ENCODE peak calls at places on chromosomes 5 and 9, in ten cellular contexts. C is pancreas; O is GM23338; J is CD8-positive, alpha-beta T cell; A is left ventricle myocardium inferior; S is mammary epithelial cell; P is body of pancreas; B is colonic mucosa; X is left lung; M is H9. F is an unnamed sample.

GRCh38 chr5:168443950-168444700 is 42.1 kb upstream of the RARS1 start:
- DNase-seq in S (no peak), C (no peak), B (no peak), O (no peak), X (no peak), A (no peak), J (no peak), M (no peak), P (no peak), F (no peak)

GRCh38 chr5:92805446-92805845 is 775.6 kb downstream of the NR2F1-AS1 start:
- DNase-seq in C (no peak), X (no peak), A (no peak), S (no peak), O (no peak), J (no peak), B (no peak), P (no peak), M (no peak), F (no peak)

GRCh38 chr5:139946440-139946839 is 96.7 kb downstream of the NRG2 start:
- DNase-seq in A (no peak), O (no peak), J (no peak), B (no peak), X (no peak), C (no peak), M (no peak), S (no peak), P (no peak), F (no peak)

GRCh38 chr9:88945636-88946333 is 45.5 kb upstream of the S1PR3 start:
- DNase-seq in P (no peak), A (no peak), S (no peak), O (no peak), C (no peak), M (no peak), X (no peak), J (no peak), B (no peak), F (no peak)

GRCh38 chr5:71475788-71476384 is 20.4 kb downstream of the BDP1 start:
- DNase-seq in J (no peak), O (peak; percentile 71), B (no peak), A (no peak), C (no peak), P (no peak), M (no peak), S (peak; percentile 30), X (no peak), F (no peak)

GRCh38 chr5:159003045-159004030 is 96.4 kb downstream of the EBF1 start:
- DNase-seq in O (no peak), X (no peak), M (no peak), J (no peak), B (no peak), P (no peak), C (no peak), S (peak; percentile 16), A (no peak), F (no peak)

GRCh38 chr5:36928947-36929346 is 52.4 kb downstream of the NIPBL start:
- DNase-seq in B (no peak), O (no peak), C (no peak), S (peak; percentile 88), X (no peak), A (no peak), P (no peak), M (no peak), J (no peak), F (peak; percentile 77)

GRCh38 chr9:20618361-20618799 is 3.9 kb downstream of the MLLT3 start:
- DNase-seq in C (no peak), S (peak; percentile 87), O (no peak), P (peak; percentile 56), X (no peak), J (no peak), M (no peak), B (peak; percentile 73), A (no peak), F (peak; percentile 75)

GRCh38 chr9:133202145-133202513 is 6.9 kb downstream of the OBP2B start:
- DNase-seq in M (no peak), P (no peak), A (no peak), X (no peak), B (no peak), S (no peak), O (no peak), J (no peak), C (no peak), F (no peak)

GRCh38 chr5:39476466-39477215 is 51.9 kb upstream of the DAB2 start:
- DNase-seq in M (no peak), O (no peak), A (no peak), J (no peak), B (no peak), C (no peak), S (no peak), X (no peak), P (no peak), F (no peak)
- H3K4me1 ChIP-seq in M (no peaks in the 10 kb centered on the region), O (peaks cover 15% of the 10 kb centered on the region), A (peaks cover 8% of the 10 kb centered on the region), J (no peaks in the 10 kb centered on the region), B (no peaks in the 10 kb centered on the region), C (peaks cover 9% of the 10 kb centered on the region), S (no peaks in the 10 kb centered on the region), X (no peaks in the 10 kb centered on the region), P (no peaks in the 10 kb centered on the region), F (no peaks in the 10 kb centered on the region)

GRCh38 chr5:172075655-172076054 is 69.2 kb upstream of the FBXW11 start:
- DNase-seq in X (no peak), O (no peak), S (no peak), C (no peak), J (no peak), M (no peak), B (no peak), A (no peak), P (no peak), F (no peak)

GRCh38 chr5:172074896-172075295 is 68.5 kb upstream of the FBXW11 start:
- DNase-seq in X (no peak), J (no peak), C (no peak), P (no peak), A (no peak), O (no peak), S (no peak), M (no peak), B (no peak), F (no peak)

GRCh38 chr5:172078726-172079345 is 72.4 kb upstream of the FBXW11 start:
- DNase-seq in A (peak; percentile 47), M (no peak), X (peak; percentile 56), B (no peak), S (no peak), O (no peak), C (peak; percentile 83), P (peak; percentile 80), J (no peak), F (no peak)

GRCh38 chr5:172078027-172078426 is 71.6 kb upstream of the FBXW11 start:
- DNase-seq in X (no peak), J (no peak), O (no peak), S (no peak), B (peak; percentile 53), C (no peak), M (peak; percentile 17), P (peak; percentile 56), A (no peak), F (no peak)

DNA sequence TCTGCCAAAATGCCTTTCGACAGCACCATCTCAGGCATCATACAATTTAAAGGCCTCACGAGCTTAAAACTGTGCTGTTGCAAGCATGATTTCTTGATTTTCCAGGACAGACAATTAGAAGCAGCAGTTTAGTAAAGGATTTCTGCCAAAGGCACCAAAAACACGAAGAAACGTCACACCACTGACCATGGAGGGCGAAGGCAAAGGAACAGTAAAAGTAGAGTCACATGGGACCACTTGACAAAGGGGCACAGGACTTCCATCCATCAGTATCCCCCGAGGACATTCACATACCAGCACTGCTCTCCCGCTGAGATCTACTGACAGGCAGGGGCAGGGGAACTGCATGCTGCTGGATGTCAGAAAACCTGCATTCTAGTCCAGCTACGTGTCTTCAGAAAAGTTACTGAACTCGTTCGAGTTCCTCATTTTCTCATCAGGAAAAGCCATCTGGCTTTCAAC is 70.4 kb upstream of the FBXW11 start:
- DNase-seq in C (no peak), A (no peak), O (peak; percentile 75), B (no peak), P (no peak), S (no peak), J (no peak), M (peak; percentile 60), X (no peak), F (peak; percentile 26)
- H3K4me1 ChIP-seq in C (no peaks in the 10 kb centered on the region), A (peaks cover 15% of the 10 kb centered on the region), O (peaks cover 2% of the 10 kb centered on the region), B (no peaks in the 10 kb centered on the region), P (peaks cover 14% of the 10 kb centered on the region), S (no peaks in the 10 kb centered on the region), J (peaks cover 10% of the 10 kb centered on the region), M (no peaks in the 10 kb centered on the region), X (no peaks in the 10 kb centered on the region), F (no peaks in the 10 kb centered on the region)

GRCh38 chr9:14275331-14275730 is 38.6 kb downstream of the NFIB start:
- DNase-seq in X (no peak), M (no peak), P (no peak), J (no peak), S (no peak), B (no peak), C (no peak), A (no peak), O (no peak), F (no peak)

GRCh38 chr9:14277202-14277601 is 36.7 kb downstream of the NFIB start:
- DNase-seq in O (no peak), M (no peak), B (no peak), S (peak; percentile 92), P (no peak), X (no peak), J (no peak), C (no peak), A (peak; percentile 27), F (peak; percentile 99)

GRCh38 chr9:14279671-14280070 is 34.3 kb downstream of the NFIB start:
- DNase-seq in C (no peak), X (no peak), P (no peak), A (no peak), S (no peak), O (no peak), J (no peak), M (no peak), B (no peak), F (no peak)

GRCh38 chr9:14278291-14278721 is 35.6 kb downstream of the NFIB start:
- DNase-seq in B (no peak), C (no peak), P (no peak), X (no peak), S (peak; percentile 89), O (no peak), M (no peak), J (no peak), A (no peak), F (peak; percentile 78)

GRCh38 chr9:14277761-14278160 is 36.2 kb downstream of the NFIB start:
- DNase-seq in A (no peak), B (no peak), J (no peak), M (no peak), S (no peak), X (no peak), P (no peak), C (no peak), O (no peak), F (no peak)
- H3K4me1 ChIP-seq in A (peaks cover 100% of the 10 kb centered on the region), B (no peaks in the 10 kb centered on the region), J (no peaks in the 10 kb centered on the region), M (peaks cover 10% of the 10 kb centered on the region), S (peaks cover 46% of the 10 kb centered on the region), X (peaks cover 19% of the 10 kb centered on the region), P (peaks cover 68% of the 10 kb centered on the region), C (peaks cover 44% of the 10 kb centered on the region), O (peaks cover 42% of the 10 kb centered on the region), F (peaks cover 62% of the 10 kb centered on the region)

GRCh38 chr9:76463211-76463610 is 4.2 kb downstream of the GCNT1 start:
- DNase-seq in P (no peak), S (no peak), X (no peak), A (no peak), J (no peak), O (no peak), M (no peak), B (no peak), C (no peak), F (no peak)
- H3K4me1 ChIP-seq in P (peaks cover 21% of the 10 kb centered on the region), S (peaks cover 8% of the 10 kb centered on the region), X (no peaks in the 10 kb centered on the region), A (peaks cover 19% of the 10 kb centered on the region), J (peaks cover 7% of the 10 kb centered on the region), O (peaks cover 9% of the 10 kb centered on the region), M (no peaks in the 10 kb centered on the region), B (peaks cover 4% of the 10 kb centered on the region), C (peaks cover 8% of the 10 kb centered on the region), F (no peaks in the 10 kb centered on the region)

GRCh38 chr5:53034832-53035231 is 45.7 kb downstream of the ITGA2 start:
- DNase-seq in M (no peak), A (no peak), J (no peak), X (no peak), P (no peak), O (no peak), B (no peak), S (no peak), C (no peak), F (no peak)
- H3K4me1 ChIP-seq in M (no peaks in the 10 kb centered on the region), A (peaks cover 40% of the 10 kb centered on the region), J (peaks cover 12% of the 10 kb centered on the region), X (peaks cover 19% of the 10 kb centered on the region), P (peaks cover 30% of the 10 kb centered on the region), O (peaks cover 5% of the 10 kb centered on the region), B (no peaks in the 10 kb centered on the region), S (peaks cover 85% of the 10 kb centered on the region), C (peaks cover 21% of the 10 kb centered on the region), F (peaks cover 62% of the 10 kb centered on the region)